ENCODE peak calls at places on chromosomes 2 and 18, in seven cellular contexts. A, H, X, T, D, O and V are unnamed samples.

GRCh38 chr2:105802587-105802986 is 57.9 kb downstream of the NCK2 start:
- DNase-seq in A (peak; percentile 21), H (no peak), X (no peak), T (no peak), D (peak; percentile 80), O (no peak), V (no peak)

GRCh38 chr2:134218928-134219707 is 34.8 kb upstream of the MGAT5 start:
- DNase-seq in A (no peak), H (no peak), X (no peak), T (no peak), D (peak; percentile 58), O (no peak), V (no peak)

GRCh38 chr2:105294844-105295481 is 34.6 kb downstream of the TGFBRAP1 start:
- DNase-seq in A (peak; percentile 74), H (no peak), X (no peak), T (peak; percentile 62), D (no peak), O (peak; percentile 57), V (peak; percentile 72)

GRCh38 chr2:128357561-128358370 is 39.1 kb upstream of the HS6ST1 start:
- DNase-seq in A (no peak), H (no peak), X (no peak), T (no peak), D (no peak), O (no peak), V (no peak)

GRCh38 chr18:70415823-70416488 is 127.1 kb downstream of the SOCS6 start:
- DNase-seq in A (no peak), H (peak; percentile 68), X (no peak), T (no peak), D (no peak), O (no peak), V (no peak)

GRCh38 chr2:120465989-120466703 is 120.2 kb downstream of the INHBB start:
- DNase-seq in A (no peak), H (no peak), X (no peak), T (no peak), D (no peak), O (no peak), V (peak; percentile 45)

GRCh38 chr2:113225505-113226259 is 51.9 kb downstream of the PSD4 start:
- DNase-seq in A (no peak), H (peak; percentile 66), X (no peak), T (peak; percentile 80), D (no peak), O (no peak), V (no peak)

GRCh38 chr2:161352718-161353117 is 44.5 kb downstream of the PSMD14 start:
- DNase-seq in A (no peak), H (no peak), X (no peak), T (no peak), D (no peak), O (no peak), V (no peak)

GRCh38 chr2:73112026-73112912 is 479 bp downstream of the RAB11FIP5 start:
- DNase-seq in A (peak; percentile 38), H (peak; percentile 68), X (no peak), T (no peak), D (no peak), O (peak; percentile 71), V (no peak)

GRCh38 chr2:156118753-156119416 is 213.6 kb downstream of the NR4A2 start:
- DNase-seq in A (no peak), H (no peak), X (no peak), T (no peak), D (no peak), O (no peak), V (no peak)

GRCh38 chr2:224956706-224957105 is 85.6 kb downstream of the DOCK10 start:
- DNase-seq in A (no peak), H (no peak), X (no peak), T (peak; percentile 66), D (no peak), O (no peak), V (no peak)

GRCh38 chr18:26468931-26469340 is 79.4 kb downstream of the KCTD1 start:
- DNase-seq in A (no peak), H (no peak), X (no peak), T (no peak), D (no peak), O (peak; percentile 26), V (peak; percentile 29)

GRCh38 chr2:5459041-5459440 is 233.1 kb upstream of the SOX11 start:
- DNase-seq in A (no peak), H (no peak), X (no peak), T (no peak), D (no peak), O (no peak), V (no peak)

GRCh38 chr2:224611938-224612337 is 26.8 kb upstream of the CUL3 start:
- DNase-seq in A (no peak), H (no peak), X (no peak), T (no peak), D (no peak), O (no peak), V (no peak)

GRCh38 chr2:128638741-128639477 is 320.2 kb upstream of the HS6ST1 start:
- DNase-seq in A (no peak), H (peak; percentile 39), X (no peak), T (peak; percentile 96), D (no peak), O (no peak), V (peak; percentile 62)

GRCh38 chr2:124640221-124640750 is 615.2 kb downstream of the CNTNAP5 start:
- DNase-seq in A (no peak), H (no peak), X (no peak), T (no peak), D (no peak), O (no peak), V (no peak)

GRCh38 chr18:62071071-62071470 is 115.8 kb downstream of the PIGN start:
- DNase-seq in A (no peak), H (no peak), X (no peak), T (no peak), D (no peak), O (no peak), V (no peak)

GRCh38 chr2:69914235-69915049 is 467 bp upstream of the MXD1 start:
- DNase-seq in A (peak; percentile 100), H (peak; percentile 100), X (peak; percentile 100), T (peak; percentile 100), D (peak; percentile 100), O (peak; percentile 100), V (peak; percentile 99)

GRCh38 chr2:232838406-232838874 is 31.6 kb upstream of the SNORC start:
- DNase-seq in A (peak; percentile 20), H (no peak), X (no peak), T (no peak), D (peak; percentile 67), O (peak; percentile 77), V (no peak)

GRCh38 chr2:106867231-106867943 is 18.6 kb downstream of the ST6GAL2 start:
- DNase-seq in A (no peak), H (no peak), X (no peak), T (no peak), D (no peak), O (no peak), V (no peak)

GRCh38 chr18:21163647-21164625 is 52.3 kb upstream of the ROCK1 start:
- DNase-seq in A (peak; percentile 95), H (no peak), X (no peak), T (peak; percentile 68), D (no peak), O (no peak), V (no peak)

GRCh38 chr2:53177342-53177741 is 590.3 kb upstream of the CHAC2 start:
- DNase-seq in A (peak; percentile 6), H (no peak), X (no peak), T (no peak), D (no peak), O (no peak), V (no peak)

GRCh38 chr18:45167631-45168225 is 447.5 kb upstream of the SLC14A2 start:
- DNase-seq in A (peak; percentile 80), H (no peak), X (no peak), T (no peak), D (no peak), O (no peak), V (no peak)

GRCh38 chr18:45167109-45167551 is 448.1 kb upstream of the SLC14A2 start:
- DNase-seq in A (peak; percentile 52), H (no peak), X (no peak), T (no peak), D (no peak), O (no peak), V (no peak)

GRCh38 chr18:45171575-45172225 is 443.6 kb upstream of the SLC14A2 start:
- DNase-seq in A (peak; percentile 64), H (peak; percentile 72), X (peak; percentile 24), T (no peak), D (no peak), O (no peak), V (no peak)

GRCh38 chr18:45168883-45169585 is 446.2 kb upstream of the SLC14A2 start:
- DNase-seq in A (peak; percentile 85), H (no peak), X (no peak), T (no peak), D (no peak), O (no peak), V (no peak)

DNA sequence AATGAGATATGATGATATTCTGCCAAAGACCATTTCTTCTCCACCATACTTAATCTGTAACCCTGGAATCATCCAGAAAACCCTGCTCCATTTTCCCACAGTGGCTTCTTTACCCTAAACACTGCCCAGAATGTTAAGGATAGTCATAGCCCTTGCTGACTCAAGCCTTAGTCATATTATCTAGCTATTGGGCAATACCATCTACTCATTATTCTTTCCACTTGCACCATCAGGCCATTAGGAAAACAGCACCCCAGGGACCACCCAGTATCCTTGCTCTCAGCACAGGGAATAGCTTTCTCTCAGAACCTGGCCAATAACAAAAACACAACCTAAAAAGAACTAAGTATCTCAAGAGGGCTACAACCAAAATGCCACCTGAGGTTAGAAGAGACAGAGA is 445.7 kb upstream of the SLC14A2 start:
- DNase-seq in A (peak; percentile 96), H (peak; percentile 74), X (peak; percentile 54), T (peak; percentile 53), D (no peak), O (no peak), V (no peak)
- TF ChIP-seq CTCF in A (no peak), H (no peak), X (no peak), T (no peak), D (no peak), O (no peak), V (no peak)

GRCh38 chr2:200578778-200579177 is 7.0 kb upstream of the AOX1 start:
- DNase-seq in A (peak; percentile 77), H (no peak), X (no peak), T (no peak), D (no peak), O (peak; percentile 9), V (no peak)
- TF ChIP-seq CTCF in A (peak; percentile 72), H (no peak), X (peak; percentile 18), T (peak; percentile 49), D (peak; percentile 46), O (peak; percentile 26), V (peak; percentile 63)

GRCh38 chr18:59268722-59269562 is 4.3 kb downstream of the RAX start:
- DNase-seq in A (no peak), H (no peak), X (no peak), T (no peak), D (no peak), O (no peak), V (peak; percentile 65)
- TF ChIP-seq CTCF in A (no peak), H (no peak), X (peak; percentile 4), T (no peak), D (no peak), O (no peak), V (peak; percentile 43)

DNA sequence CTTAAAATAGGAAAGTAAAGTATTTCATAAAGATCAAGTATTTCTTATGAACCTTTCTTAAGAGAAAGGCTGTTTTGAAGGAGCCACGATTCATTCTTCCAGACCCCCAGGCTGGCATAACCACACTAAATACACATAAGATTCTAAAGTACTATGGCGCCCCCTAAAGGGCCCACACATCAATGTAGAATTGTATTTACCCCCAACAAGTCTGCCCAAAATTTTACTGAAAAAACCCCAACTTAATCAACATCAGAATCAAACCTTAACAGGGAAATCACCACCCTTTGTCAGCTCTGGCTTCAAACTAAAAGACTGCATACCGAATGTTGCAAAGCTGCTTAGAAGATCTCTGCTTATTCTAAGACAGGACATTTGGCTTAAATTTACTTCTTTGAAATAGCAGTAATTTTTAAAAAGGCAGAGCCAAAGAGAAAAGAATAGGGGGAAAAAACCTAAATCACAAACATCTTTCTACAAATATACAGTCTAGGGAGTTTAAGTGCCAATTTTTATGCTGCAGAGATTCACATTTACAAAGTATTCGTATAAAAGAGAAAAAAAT is 20.4 kb upstream of the BCL2 start:
- DNase-seq in A (peak; percentile 56), H (no peak), X (peak; percentile 40), T (no peak), D (no peak), O (peak; percentile 40), V (peak; percentile 44)
- TF ChIP-seq CTCF in A (peak; percentile 51), H (no peak), X (peak; percentile 46), T (peak; percentile 61), D (peak; percentile 75), O (peak; percentile 49), V (peak; percentile 69)